ENCODE peak calls at places on chromosomes 12 and 14, in seven cellular contexts. P is A549, J is suprapubic skin, K is NB4, U is body of pancreas, H is stomach, F is transverse colon. B is an unnamed sample.
A peak's percentile ranks its signal among the peaks of the same experiment; 100 is the strongest.

GRCh38 chr12:94186461-94187237 is 38.3 kb downstream of the PLXNC1 start:
- DNase-seq in P (no peak), J (peak; percentile 82), K (no peak), U (peak; percentile 47), H (no peak), F (no peak), B (peak; percentile 56)

GRCh38 chr14:24270537-24271133 is 762 bp downstream of the RABGGTA start:
- DNase-seq in P (no peak), J (no peak), K (no peak), U (no peak), H (peak; percentile 25), F (no peak), B (no peak)

GRCh38 chr12:93833946-93834345 is 156.8 kb downstream of the CRADD start:
- DNase-seq in P (no peak), J (no peak), K (no peak), U (no peak), H (no peak), F (no peak), B (no peak)

GRCh38 chr12:111369496-111370220 is 763 bp upstream of the PHETA1 start:
- DNase-seq in P (no peak), J (no peak), K (no peak), U (no peak), H (no peak), F (no peak), B (no peak)

GRCh38 chr14:53539489-53540126 is 386.5 kb upstream of the DDHD1 start:
- DNase-seq in P (peak; percentile 86), J (peak; percentile 82), K (peak; percentile 67), U (peak; percentile 77), H (peak; percentile 77), F (peak; percentile 78), B (peak; percentile 81)

GRCh38 chr12:127078577-127079350 is 1188.2 kb upstream of the TMEM132C start:
- DNase-seq in P (no peak), J (no peak), K (no peak), U (no peak), H (no peak), F (no peak), B (no peak)

GRCh38 chr12:31118831-31119530 is 45.3 kb downstream of the DDX11 start:
- DNase-seq in P (peak; percentile 74), J (no peak), K (peak; percentile 51), U (peak; percentile 43), H (peak; percentile 45), F (no peak), B (no peak)

GRCh38 chr12:3554547-3555115 is 63.6 kb downstream of the PRMT8 start:
- DNase-seq in P (no peak), J (peak; percentile 64), K (no peak), U (no peak), H (no peak), F (no peak), B (no peak)

GRCh38 chr12:27474344-27474743 is 27.8 kb downstream of the SMCO2 start:
- DNase-seq in P (no peak), J (no peak), K (no peak), U (no peak), H (no peak), F (no peak), B (no peak)

GRCh38 chr14:34537677-34538009 is 1.9 kb downstream of the EAPP start:
- DNase-seq in P (no peak), J (no peak), K (no peak), U (no peak), H (no peak), F (no peak), B (no peak)

GRCh38 chr12:22856120-22856699 is 231.2 kb downstream of the ETNK1 start:
- DNase-seq in P (peak; percentile 49), J (no peak), K (peak; percentile 65), U (no peak), H (no peak), F (no peak), B (no peak)

GRCh38 chr12:118373628-118374027 is 921 bp upstream of the TAOK3 start:
- DNase-seq in P (no peak), J (no peak), K (no peak), U (no peak), H (no peak), F (no peak), B (no peak)

GRCh38 chr14:26261368-26262122 is 336.3 kb downstream of the NOVA1 start:
- DNase-seq in P (no peak), J (no peak), K (no peak), U (no peak), H (no peak), F (no peak), B (no peak)

GRCh38 chr12:28427046-28427445 is 236.8 kb downstream of the CCDC91 start:
- DNase-seq in P (no peak), J (no peak), K (no peak), U (no peak), H (no peak), F (no peak), B (no peak)

GRCh38 chr12:14260011-14260993 is 105.2 kb upstream of the ATF7IP start:
- DNase-seq in P (peak; percentile 43), J (peak; percentile 98), K (peak; percentile 53), U (peak; percentile 96), H (peak; percentile 89), F (peak; percentile 91), B (peak; percentile 88)

GRCh38 chr14:55277972-55278740 is 6.9 kb downstream of the FBXO34 start:
- DNase-seq in P (no peak), J (no peak), K (peak; percentile 55), U (no peak), H (no peak), F (no peak), B (no peak)

GRCh38 chr14:92729632-92730358 is 18.6 kb downstream of the LGMN start:
- DNase-seq in P (no peak), J (no peak), K (peak; percentile 88), U (no peak), H (no peak), F (no peak), B (no peak)

GRCh38 chr14:56826214-56826613 is 15.9 kb upstream of the OTX2 start:
- DNase-seq in P (no peak), J (no peak), K (no peak), U (no peak), H (no peak), F (no peak), B (no peak)

GRCh38 chr12:41368006-41368405 is 179.9 kb downstream of the PDZRN4 start:
- DNase-seq in P (peak; percentile 38), J (no peak), K (peak; percentile 14), U (no peak), H (no peak), F (no peak), B (no peak)

GRCh38 chr14:101854366-101854765 is 92.9 kb downstream of the PPP2R5C start:
- DNase-seq in P (no peak), J (no peak), K (peak; percentile 79), U (no peak), H (no peak), F (peak; percentile 44), B (no peak)

GRCh38 chr12:67222302-67222701 is 46.9 kb upstream of the CAND1 start:
- DNase-seq in P (peak; percentile 38), J (no peak), K (peak; percentile 15), U (peak; percentile 7), H (no peak), F (no peak), B (no peak)

GRCh38 chr12:106978035-106978800 is 8.7 kb downstream of the MTERF2 start:
- DNase-seq in P (no peak), J (no peak), K (no peak), U (peak; percentile 75), H (peak; percentile 69), F (peak; percentile 78), B (peak; percentile 42)

GRCh38 chr14:25090716-25091454 is 40.9 kb upstream of the STXBP6 start:
- DNase-seq in P (peak; percentile 13), J (no peak), K (no peak), U (peak; percentile 84), H (peak; percentile 48), F (peak; percentile 43), B (no peak)

GRCh38 chr12:62876938-62877548 is 57.9 kb downstream of the PPM1H start:
- DNase-seq in P (no peak), J (no peak), K (no peak), U (no peak), H (no peak), F (no peak), B (no peak)

GRCh38 chr14:30848449-30849240 is 25.7 kb upstream of the COCH start:
- DNase-seq in P (no peak), J (no peak), K (peak; percentile 87), U (no peak), H (no peak), F (no peak), B (no peak)

DNA sequence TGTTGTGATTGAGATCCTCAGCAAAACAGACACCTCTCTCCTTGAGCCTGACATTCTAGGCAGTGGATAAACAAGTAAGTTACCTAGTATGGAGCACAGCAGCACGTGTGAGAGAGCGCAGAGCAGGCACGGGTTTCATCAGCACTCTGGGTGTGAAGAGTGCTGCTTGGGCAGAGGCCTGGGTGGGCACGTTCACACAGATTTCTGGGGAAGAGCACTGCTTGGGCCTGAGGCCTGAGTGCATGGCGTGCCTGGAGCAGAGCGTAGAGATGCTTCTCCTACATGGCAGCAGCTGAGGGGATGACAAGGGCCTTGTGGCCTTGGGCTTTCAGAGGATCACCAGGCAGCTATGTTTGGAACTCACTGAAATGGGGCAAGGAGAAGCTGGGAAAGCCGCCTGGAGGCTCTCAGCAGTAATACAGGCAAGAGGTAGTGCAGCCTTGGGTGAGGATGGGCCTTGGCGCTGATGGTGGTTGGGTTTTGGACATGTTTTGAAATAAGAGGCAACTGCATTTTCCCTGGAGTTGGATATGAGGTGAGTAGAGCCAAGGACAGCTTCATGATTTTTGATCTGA is 17.6 kb downstream of the CKB start:
- DNase-seq in P (peak; percentile 21), J (peak; percentile 64), K (no peak), U (no peak), H (no peak), F (no peak), B (no peak)
- TF ChIP-seq POLR2A in P (no peak), J (no peak), K (no peak), U (no peak), H (no peak), F (no peak), B (no peak)

GRCh38 chr14:104725772-104726548 is 1.9 kb downstream of the ADSS1 start:
- DNase-seq in P (no peak), J (no peak), K (no peak), U (no peak), H (no peak), F (no peak), B (no peak)
- TF ChIP-seq POLR2A in P (no peak), J (no peak), K (no peak), U (no peak), H (no peak), F (no peak), B (no peak)

GRCh38 chr12:6226701-6227096 is 26.5 kb downstream of the CD9 start:
- DNase-seq in P (no peak), J (no peak), K (no peak), U (no peak), H (no peak), F (peak; percentile 66), B (no peak)
- TF ChIP-seq POLR2A in P (no peak), J (no peak), K (no peak), U (no peak), H (no peak), F (no peak), B (no peak)

DNA sequence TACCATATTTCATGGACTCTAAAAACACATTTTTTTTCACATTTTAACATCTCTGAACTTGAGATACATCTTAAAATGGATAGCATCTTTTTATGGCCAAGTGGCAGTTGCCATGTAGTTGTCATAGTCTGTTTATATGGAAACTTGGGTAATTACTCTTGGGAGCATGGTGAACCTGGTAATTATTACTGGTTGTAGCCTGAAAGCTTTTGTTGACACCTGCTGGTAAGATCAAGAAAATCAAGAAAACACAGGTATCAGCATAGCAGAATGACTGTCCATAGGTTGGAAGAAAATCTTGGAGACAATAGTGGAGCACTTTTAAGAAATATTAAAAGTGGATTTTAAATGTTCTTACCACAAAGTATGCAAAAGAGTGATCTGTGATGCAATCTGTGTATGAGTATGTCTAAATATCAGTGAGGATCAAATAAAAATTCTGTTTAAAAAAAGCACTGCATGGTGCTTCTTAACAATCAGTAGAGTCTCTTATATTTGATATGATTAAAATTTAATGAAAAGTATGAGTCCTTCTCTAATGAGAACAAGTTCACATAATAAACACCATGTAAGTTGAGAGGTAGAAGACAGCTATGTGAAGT is 44.2 kb downstream of the TTC8 start:
- DNase-seq in P (peak; percentile 23), J (no peak), K (peak; percentile 31), U (no peak), H (no peak), F (no peak), B (no peak)
- TF ChIP-seq POLR2A in P (no peak), J (no peak), K (no peak), U (no peak), H (no peak), F (no peak), B (no peak)

B was measured in tibial nerve.